ENCODE peak calls at places on chromosomes 1 and 21, in ten cellular contexts. M is EL; B is NCI-H774; K is NCI-H1436; U is bronchial epithelial cell; X is GM03348; N is Peyer's patch; G is caudate nucleus; S is HCEC 1CT; H is activated CD4-positive, alpha-beta T cell treated with anti-CD3 and anti-CD28 coated beads for 48 hours. R is an unnamed sample.

GRCh38 chr1:243431591-243431990 is 175.8 kb downstream of the SDCCAG8 start:
- DNase-seq in X (no peak), B (no peak), G (no peak), M (no peak), U (no peak), K (no peak), S (no peak), N (no peak), H (no peak), R (no peak)

GRCh38 chr1:244603498-244603897 is 49.4 kb upstream of the DESI2 start:
- DNase-seq in H (no peak), U (peak; percentile 43), S (peak; percentile 45), M (peak; percentile 27), N (no peak), X (peak; percentile 52), K (peak; percentile 58), G (no peak), B (peak; percentile 26), R (peak; percentile 62)

GRCh38 chr1:18913065-18913502 is 10.7 kb upstream of the ALDH4A1 start:
- DNase-seq in M (peak; percentile 86), K (peak; percentile 26), U (peak; percentile 42), X (peak; percentile 94), S (peak; percentile 72), G (peak; percentile 78), H (peak; percentile 85), B (no peak), N (peak; percentile 91), R (peak; percentile 79)

GRCh38 chr21:31041295-31042079 is 3.2 kb upstream of the KRTAP19-8 start:
- DNase-seq in M (no peak), K (no peak), B (no peak), G (no peak), X (no peak), U (no peak), N (no peak), H (no peak), S (no peak), R (no peak)

GRCh38 chr1:25893072-25893604 is 13.1 kb downstream of the STMN1 start:
- DNase-seq in K (no peak), X (no peak), H (no peak), M (no peak), B (no peak), S (no peak), U (no peak), G (no peak), N (no peak), R (no peak)

GRCh38 chr1:31708324-31708723 is 4.5 kb upstream of the COL16A1 start:
- DNase-seq in X (no peak), B (peak; percentile 61), U (peak; percentile 29), K (no peak), M (peak; percentile 56), G (no peak), S (peak; percentile 4), N (no peak), H (no peak), R (no peak)

GRCh38 chr1:28535180-28535579 is 17.7 kb upstream of the TRNAU1AP start:
- DNase-seq in N (no peak), H (no peak), M (no peak), S (no peak), K (no peak), B (no peak), X (no peak), G (no peak), U (no peak), R (no peak)

GRCh38 chr21:45209046-45209445 is 78.6 kb downstream of the POFUT2 start:
- DNase-seq in H (no peak), X (peak; percentile 61), G (no peak), B (no peak), U (peak; percentile 13), M (peak; percentile 72), K (no peak), N (no peak), S (peak; percentile 77), R (no peak)

GRCh38 chr1:6126521-6127067 is 53.5 kb downstream of the CHD5 start:
- DNase-seq in B (no peak), U (no peak), N (no peak), H (no peak), G (no peak), S (no peak), K (no peak), M (no peak), X (no peak), R (no peak)

GRCh38 chr21:43021191-43021590 is 46.8 kb downstream of the PKNOX1 start:
- DNase-seq in N (no peak), M (no peak), H (no peak), K (no peak), B (no peak), X (no peak), U (no peak), S (no peak), G (no peak), R (no peak)

GRCh38 chr1:33460947-33461629 is 11.4 kb upstream of the ZSCAN20 start:
- DNase-seq in S (no peak), H (no peak), G (no peak), N (peak; percentile 73), B (no peak), K (no peak), M (no peak), X (no peak), U (no peak), R (peak; percentile 8)

GRCh38 chr1:112686417-112686816 is 12.0 kb downstream of the MOV10 start:
- DNase-seq in X (no peak), B (no peak), G (no peak), K (no peak), H (no peak), S (no peak), U (no peak), N (no peak), M (no peak), R (no peak)

GRCh38 chr1:246632584-246633168 is 66.4 kb downstream of the CNST start:
- DNase-seq in S (peak; percentile 91), G (no peak), M (peak; percentile 91), H (no peak), X (peak; percentile 79), U (peak; percentile 63), K (no peak), B (no peak), N (no peak), R (peak; percentile 62)

GRCh38 chr1:84720275-84720780 is 30.1 kb upstream of the SSX2IP start:
- DNase-seq in X (no peak), M (no peak), N (no peak), H (no peak), G (no peak), U (no peak), K (no peak), S (no peak), B (no peak), R (peak; percentile 71)

GRCh38 chr1:32068891-32069590 is 3.7 kb upstream of the TMEM39B start:
- DNase-seq in S (no peak), N (no peak), G (no peak), U (peak; percentile 26), X (peak; percentile 70), B (no peak), M (peak; percentile 44), H (no peak), K (no peak), R (no peak)

GRCh38 chr21:14995695-14996490 is 68.9 kb downstream of the NRIP1 start:
- DNase-seq in S (peak; percentile 54), X (no peak), B (no peak), H (no peak), N (no peak), M (peak; percentile 73), K (no peak), U (no peak), G (no peak), R (no peak)

GRCh38 chr1:12305377-12305776 is 75.5 kb downstream of the VPS13D start:
- DNase-seq in H (no peak), S (no peak), M (peak; percentile 26), N (no peak), G (peak; percentile 21), B (no peak), K (no peak), X (no peak), U (no peak), R (no peak)

GRCh38 chr1:63887809-63888208 is 114.0 kb downstream of the ROR1 start:
- DNase-seq in B (no peak), G (no peak), S (no peak), N (no peak), H (no peak), U (no peak), X (no peak), K (no peak), M (no peak), R (no peak)

GRCh38 chr1:29136463-29136915 is 12.8 kb upstream of the TMEM200B start:
- DNase-seq in M (no peak), K (no peak), G (no peak), S (no peak), B (no peak), N (no peak), H (no peak), U (no peak), X (peak; percentile 50), R (no peak)

GRCh38 chr1:58812468-58812867 is 28.6 kb upstream of the JUN start:
- DNase-seq in B (no peak), M (no peak), H (no peak), K (no peak), X (no peak), U (no peak), N (no peak), G (no peak), S (no peak), R (no peak)

GRCh38 chr1:33346921-33347649 is 26.2 kb upstream of the A3GALT2 start:
- DNase-seq in M (peak; percentile 98), G (no peak), X (peak; percentile 80), B (no peak), S (peak; percentile 96), N (peak; percentile 75), K (no peak), U (peak; percentile 93), H (no peak), R (peak; percentile 69)

GRCh38 chr1:199112365-199112764 is 473.5 kb downstream of the PTPRC start:
- DNase-seq in U (no peak), K (no peak), X (no peak), G (no peak), M (no peak), N (no peak), B (no peak), H (no peak), S (no peak), R (no peak)

GRCh38 chr1:166915941-166916340 is 39.9 kb upstream of the TADA1 start:
- DNase-seq in U (peak; percentile 40), M (peak; percentile 28), H (no peak), N (no peak), S (no peak), B (no peak), G (no peak), K (no peak), X (peak; percentile 6), R (no peak)

GRCh38 chr1:236148471-236148847 is 6.1 kb downstream of the GPR137B start:
- DNase-seq in X (no peak), M (peak; percentile 29), G (no peak), N (no peak), B (no peak), U (no peak), K (no peak), H (no peak), S (no peak), R (peak; percentile 81)

GRCh38 chr21:45522381-45522780 is 19.9 kb downstream of the SLC19A1 start:
- DNase-seq in M (no peak), U (no peak), B (no peak), K (no peak), N (no peak), G (no peak), X (no peak), H (no peak), S (no peak), R (no peak)

GRCh38 chr1:212607206-212607923 is 1.2 kb upstream of the ATF3 start:
- DNase-seq in N (peak; percentile 57), G (peak; percentile 7), M (no peak), H (peak; percentile 23), B (peak; percentile 37), K (no peak), X (no peak), U (peak; percentile 17), S (no peak), R (no peak)

GRCh38 chr1:13543927-13544556 is 30.2 kb upstream of the LRRC38 start:
- DNase-seq in N (peak; percentile 48), S (no peak), U (peak; percentile 22), K (no peak), M (no peak), X (peak; percentile 69), G (peak; percentile 21), B (no peak), H (no peak), R (peak; percentile 43)